ENCODE peak calls at places on chromosomes 12 and 14, in seven cellular contexts. One of them, this sample, is unnamed.
A peak's percentile ranks its signal among the peaks of the same experiment; 100 is the strongest.

GRCh38 chr14:38751459-38751858 is 351.6 kb downstream of the SEC23A start:
- DNase-seq in H1: no peak
- DNase-seq in mesendoderm: no peak
- DNase-seq in H9: no peak
- DNase-seq in trophoblast cell: no peak
- DNase-seq in neuronal stem cell: no peak
- DNase-seq in mesenchymal stem cell: no peak
- DNase-seq in this sample: no peak

GRCh38 chr12:132404435-132404855 is 75.1 kb upstream of the GALNT9 start:
- DNase-seq in H1: no peak
- DNase-seq in mesendoderm: no peak
- DNase-seq in H9: no peak
- DNase-seq in trophoblast cell: no peak
- DNase-seq in neuronal stem cell: no peak
- DNase-seq in mesenchymal stem cell: no peak
- DNase-seq in this sample: no peak

GRCh38 chr14:103728721-103729120 is 13.1 kb downstream of the ZFYVE21 start:
- DNase-seq in H1: no peak
- DNase-seq in mesendoderm: no peak
- DNase-seq in H9: no peak
- DNase-seq in trophoblast cell: no peak
- DNase-seq in neuronal stem cell: no peak
- DNase-seq in mesenchymal stem cell: no peak
- DNase-seq in this sample: no peak

GRCh38 chr12:108449478-108449877 is 65.6 kb upstream of the FICD start:
- DNase-seq in H1: no peak
- DNase-seq in mesendoderm: peak; percentile 13
- DNase-seq in H9: no peak
- DNase-seq in trophoblast cell: no peak
- DNase-seq in neuronal stem cell: no peak
- DNase-seq in mesenchymal stem cell: no peak
- DNase-seq in this sample: no peak

GRCh38 chr14:51871846-51872245 is 11.4 kb downstream of the GNG2 start:
- DNase-seq in H1: no peak
- DNase-seq in mesendoderm: no peak
- DNase-seq in H9: no peak
- DNase-seq in trophoblast cell: no peak
- DNase-seq in neuronal stem cell: no peak
- DNase-seq in mesenchymal stem cell: no peak
- DNase-seq in this sample: no peak

GRCh38 chr12:66188584-66189475 is at the start of gene IRAK3:
- DNase-seq in H1: peak; percentile 1
- DNase-seq in mesendoderm: peak; percentile 58
- DNase-seq in H9: peak; percentile 69
- DNase-seq in trophoblast cell: peak; percentile 54
- DNase-seq in neuronal stem cell: peak; percentile 29
- DNase-seq in mesenchymal stem cell: peak; percentile 66
- DNase-seq in this sample: peak; percentile 31

GRCh38 chr14:68967459-68967940 is 11.6 kb downstream of the ACTN1 start:
- DNase-seq in H1: no peak
- DNase-seq in mesendoderm: no peak
- DNase-seq in H9: no peak
- DNase-seq in trophoblast cell: no peak
- DNase-seq in neuronal stem cell: no peak
- DNase-seq in mesenchymal stem cell: peak; percentile 0
- DNase-seq in this sample: no peak

GRCh38 chr12:132866251-132866828 is 21.1 kb downstream of the CHFR start:
- DNase-seq in H1: no peak
- DNase-seq in mesendoderm: peak; percentile 85
- DNase-seq in H9: no peak
- DNase-seq in trophoblast cell: peak; percentile 86
- DNase-seq in neuronal stem cell: no peak
- DNase-seq in mesenchymal stem cell: peak; percentile 80
- DNase-seq in this sample: peak; percentile 73

GRCh38 chr12:64747681-64748080 is 11.5 kb downstream of the GNS start:
- DNase-seq in H1: no peak
- DNase-seq in mesendoderm: no peak
- DNase-seq in H9: no peak
- DNase-seq in trophoblast cell: no peak
- DNase-seq in neuronal stem cell: no peak
- DNase-seq in mesenchymal stem cell: no peak
- DNase-seq in this sample: no peak

GRCh38 chr14:76430475-76430980 is 54.6 kb downstream of the ESRRB start:
- DNase-seq in H1: no peak
- DNase-seq in mesendoderm: no peak
- DNase-seq in H9: no peak
- DNase-seq in trophoblast cell: peak; percentile 97
- DNase-seq in neuronal stem cell: no peak
- DNase-seq in mesenchymal stem cell: no peak
- DNase-seq in this sample: no peak

GRCh38 chr12:92551853-92552397 is 150.9 kb upstream of the PLEKHG7 start:
- DNase-seq in H1: no peak
- DNase-seq in mesendoderm: peak; percentile 66
- DNase-seq in H9: no peak
- DNase-seq in trophoblast cell: peak; percentile 42
- DNase-seq in neuronal stem cell: no peak
- DNase-seq in mesenchymal stem cell: peak; percentile 75
- DNase-seq in this sample: peak; percentile 73

GRCh38 chr14:64755661-64756265 is 51.5 kb downstream of the PLEKHG3 start:
- DNase-seq in H1: no peak
- DNase-seq in mesendoderm: no peak
- DNase-seq in H9: no peak
- DNase-seq in trophoblast cell: no peak
- DNase-seq in neuronal stem cell: no peak
- DNase-seq in mesenchymal stem cell: peak; percentile 18
- DNase-seq in this sample: peak; percentile 21

GRCh38 chr12:113185180-113186032 is at the start of the genes DDX54 and RITA1:
- DNase-seq in H1: peak; percentile 81
- DNase-seq in mesendoderm: peak; percentile 95
- DNase-seq in H9: peak; percentile 95
- DNase-seq in trophoblast cell: peak; percentile 76
- DNase-seq in neuronal stem cell: peak; percentile 87
- DNase-seq in mesenchymal stem cell: peak; percentile 82
- DNase-seq in this sample: peak; percentile 61

GRCh38 chr14:93970589-93970966 is 5.8 kb downstream of the ASB2 start:
- DNase-seq in H1: no peak
- DNase-seq in mesendoderm: no peak
- DNase-seq in H9: no peak
- DNase-seq in trophoblast cell: no peak
- DNase-seq in neuronal stem cell: no peak
- DNase-seq in mesenchymal stem cell: no peak
- DNase-seq in this sample: no peak

GRCh38 chr12:90287585-90287984 is 578.9 kb upstream of the ATP2B1 start:
- DNase-seq in H1: no peak
- DNase-seq in mesendoderm: peak; percentile 13
- DNase-seq in H9: no peak
- DNase-seq in trophoblast cell: no peak
- DNase-seq in neuronal stem cell: no peak
- DNase-seq in mesenchymal stem cell: peak; percentile 6
- DNase-seq in this sample: no peak

GRCh38 chr14:94568186-94568585 is 6.9 kb downstream of the SERPINA4 start:
- DNase-seq in H1: no peak
- DNase-seq in mesendoderm: no peak
- DNase-seq in H9: no peak
- DNase-seq in trophoblast cell: no peak
- DNase-seq in neuronal stem cell: no peak
- DNase-seq in mesenchymal stem cell: no peak
- DNase-seq in this sample: no peak

GRCh38 chr12:75208851-75209781 is 523 bp downstream of the KCNC2 start:
- DNase-seq in H1: no peak
- DNase-seq in mesendoderm: peak; percentile 82
- DNase-seq in H9: peak; percentile 85
- DNase-seq in trophoblast cell: no peak
- DNase-seq in neuronal stem cell: peak; percentile 73
- DNase-seq in mesenchymal stem cell: peak; percentile 38
- DNase-seq in this sample: peak; percentile 18

GRCh38 chr12:57237952-57238853 is 8.7 kb downstream of the SHMT2 start:
- DNase-seq in H1: no peak
- DNase-seq in mesendoderm: peak; percentile 50
- DNase-seq in H9: peak; percentile 71
- DNase-seq in trophoblast cell: no peak
- DNase-seq in neuronal stem cell: no peak
- DNase-seq in mesenchymal stem cell: peak; percentile 38
- DNase-seq in this sample: no peak

GRCh38 chr12:106918746-106919145 is 37.0 kb upstream of the TMEM263 start:
- DNase-seq in H1: peak; percentile 25
- DNase-seq in mesendoderm: peak; percentile 86
- DNase-seq in H9: peak; percentile 67
- DNase-seq in trophoblast cell: peak; percentile 14
- DNase-seq in neuronal stem cell: peak; percentile 64
- DNase-seq in mesenchymal stem cell: peak; percentile 28
- DNase-seq in this sample: peak; percentile 8

DNA sequence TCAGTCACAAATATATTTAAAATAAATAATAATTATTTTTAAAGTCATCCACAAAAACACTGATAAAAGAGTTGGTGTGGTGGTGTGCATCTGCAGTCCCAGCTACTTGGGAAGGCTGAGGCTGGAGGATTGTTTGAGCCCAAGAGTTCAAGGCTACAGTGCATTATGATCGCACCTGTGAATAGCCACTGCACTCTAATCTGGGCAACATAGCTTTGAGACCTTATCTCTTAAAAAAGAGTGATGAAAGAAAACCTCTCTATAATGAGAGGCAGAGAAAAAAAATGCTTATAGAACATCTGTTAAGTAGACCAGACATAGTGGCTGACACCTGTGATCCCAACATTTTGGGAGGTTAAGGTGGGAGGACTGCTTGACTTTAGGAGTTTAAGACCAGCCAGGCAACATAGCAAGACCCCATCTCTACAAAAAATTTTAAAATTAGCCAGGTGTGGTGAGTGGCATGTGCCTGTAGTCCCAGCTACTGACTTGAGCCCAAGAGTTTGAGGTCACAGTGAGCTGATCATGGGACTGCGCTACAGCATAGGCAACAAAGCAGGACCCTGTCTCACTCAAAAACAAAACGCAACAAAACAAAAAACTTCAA is 50.5 kb downstream of the RALGAPA1 start:
- DNase-seq in H1: no peak
- DNase-seq in mesendoderm: no peak
- DNase-seq in H9: no peak
- DNase-seq in trophoblast cell: peak; percentile 3
- DNase-seq in neuronal stem cell: no peak
- DNase-seq in mesenchymal stem cell: no peak
- DNase-seq in this sample: no peak
- H4K8ac ChIP-seq in H1: no peak overlapping the region
- H4K8ac ChIP-seq in mesendoderm: no peak overlapping the region
- H4K8ac ChIP-seq in H9: no peak overlapping the region
- H4K8ac ChIP-seq in trophoblast cell: no peak overlapping the region
- H4K8ac ChIP-seq in neuronal stem cell: no peak overlapping the region
- H4K8ac ChIP-seq in mesenchymal stem cell: no peak overlapping the region
- H4K8ac ChIP-seq in this sample: no peak overlapping the region

DNA sequence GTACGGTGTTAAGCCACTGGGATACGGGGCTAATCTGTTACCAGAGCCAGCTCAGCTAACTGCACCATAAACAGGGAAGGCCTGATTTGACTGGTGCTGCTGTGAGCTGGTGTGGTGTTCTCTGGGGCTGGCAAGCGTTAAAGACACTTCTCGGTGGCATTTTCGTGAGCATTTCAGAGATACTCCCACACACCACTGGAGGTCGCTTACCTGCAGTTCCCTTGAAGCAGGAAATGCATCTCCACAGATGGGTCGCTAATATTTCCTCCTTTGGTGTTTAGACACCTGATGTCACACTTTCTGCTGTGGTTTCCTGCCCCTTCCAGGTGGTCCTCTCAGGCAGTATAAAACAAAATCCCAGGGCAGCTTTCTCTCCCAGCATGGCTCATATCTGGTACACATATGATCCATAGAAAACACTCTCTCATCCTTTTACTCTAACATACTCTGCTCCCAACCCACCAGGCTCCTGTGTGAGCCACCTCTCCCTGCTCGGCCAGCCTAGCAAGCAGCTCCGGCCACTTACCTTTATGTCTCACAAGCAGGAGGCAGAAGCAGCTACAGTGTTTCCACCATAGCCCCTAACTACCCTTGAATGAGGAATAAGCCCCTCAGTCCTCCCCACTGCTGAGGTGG is 129.9 kb upstream of the GRIN2B start:
- DNase-seq in H1: no peak
- DNase-seq in mesendoderm: peak; percentile 76
- DNase-seq in H9: peak; percentile 76
- DNase-seq in trophoblast cell: peak; percentile 13
- DNase-seq in neuronal stem cell: no peak
- DNase-seq in mesenchymal stem cell: no peak
- DNase-seq in this sample: no peak
- H4K8ac ChIP-seq in H1: peak overlapping the region; percentile 62
- H4K8ac ChIP-seq in mesendoderm: no peak overlapping the region
- H4K8ac ChIP-seq in H9: no peak overlapping the region
- H4K8ac ChIP-seq in trophoblast cell: no peak overlapping the region
- H4K8ac ChIP-seq in neuronal stem cell: no peak overlapping the region
- H4K8ac ChIP-seq in mesenchymal stem cell: no peak overlapping the region
- H4K8ac ChIP-seq in this sample: no peak overlapping the region

GRCh38 chr12:116210762-116211161 is 66.7 kb downstream of the MED13L start:
- DNase-seq in H1: no peak
- DNase-seq in mesendoderm: no peak
- DNase-seq in H9: no peak
- DNase-seq in trophoblast cell: no peak
- DNase-seq in neuronal stem cell: no peak
- DNase-seq in mesenchymal stem cell: no peak
- DNase-seq in this sample: no peak
- H4K8ac ChIP-seq in H1: no peak overlapping the region
- H4K8ac ChIP-seq in mesendoderm: no peak overlapping the region
- H4K8ac ChIP-seq in H9: no peak overlapping the region
- H4K8ac ChIP-seq in trophoblast cell: no peak overlapping the region
- H4K8ac ChIP-seq in neuronal stem cell: no peak overlapping the region
- H4K8ac ChIP-seq in mesenchymal stem cell: no peak overlapping the region
- H4K8ac ChIP-seq in this sample: no peak overlapping the region

DNA sequence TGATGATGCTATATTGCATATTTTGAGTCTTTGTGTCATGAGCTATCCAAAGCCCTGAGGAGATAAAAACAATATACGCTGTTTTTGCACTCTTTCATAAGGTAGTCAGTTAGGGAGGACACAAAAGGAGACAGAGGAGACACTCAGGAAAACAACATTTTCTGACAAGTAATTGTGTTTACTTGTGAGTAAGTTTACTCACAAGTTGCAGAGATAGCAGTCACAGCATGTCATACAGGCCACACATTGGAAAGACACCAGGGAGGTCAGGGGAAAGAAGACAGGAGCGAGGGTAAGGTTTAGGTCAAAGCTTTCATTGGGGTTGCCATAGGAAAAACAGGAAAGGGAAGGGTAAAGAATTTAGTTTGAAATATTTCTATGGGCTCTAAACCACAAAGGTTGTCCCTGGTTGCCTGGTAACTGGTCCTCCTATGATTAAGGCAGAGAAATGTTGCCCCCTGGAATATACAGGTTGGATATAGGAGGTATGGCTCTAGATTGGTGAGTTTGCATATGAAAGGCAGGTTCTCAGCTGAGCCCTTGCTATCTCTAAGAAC is 7.3 kb upstream of the GABARAPL1 start:
- DNase-seq in H1: no peak
- DNase-seq in mesendoderm: peak; percentile 67
- DNase-seq in H9: no peak
- DNase-seq in trophoblast cell: peak; percentile 95
- DNase-seq in neuronal stem cell: no peak
- DNase-seq in mesenchymal stem cell: peak; percentile 85
- DNase-seq in this sample: peak; percentile 53
- H4K8ac ChIP-seq in H1: no peak overlapping the region
- H4K8ac ChIP-seq in mesendoderm: no peak overlapping the region
- H4K8ac ChIP-seq in H9: no peak overlapping the region
- H4K8ac ChIP-seq in trophoblast cell: no peak overlapping the region
- H4K8ac ChIP-seq in neuronal stem cell: no peak overlapping the region
- H4K8ac ChIP-seq in mesenchymal stem cell: no peak overlapping the region
- H4K8ac ChIP-seq in this sample: peak overlapping the region; percentile 96

This sample was measured in IMR-90.